ENCODE peak calls at places on chromosome 1, in nine cellular contexts. D is mucosa of descending colon; V is ACHN; T is NCI-H1105; O is KBM-7; P is activated T-cell treated with anti-CD3 and anti-CD28 coated beads, Interleukin-2, amount 50 U/mL, for 48 hours; I is activated T-helper 1 cell treated with Interleukin-2 at 50 U/mL for 16 hours; Y is stimulated activated CD4-positive, alpha-beta T cell treated with anti-CD3 and anti-CD28 coated beads, Interleukin-12 subunit alpha, Interleukin-12 subunit beta, amount 100 ng/mL, for 4 hours; X is body of pancreas. W is an unnamed sample.

GRCh38 chr1:110606784-110607662 is 865 bp upstream of the KCNA2 start:
- DNase-seq in D (no peak), V (no peak), T (peak; percentile 17), O (peak; percentile 19), P (peak; percentile 50), I (no peak), Y (peak; percentile 16), X (no peak), W (no peak)

GRCh38 chr1:201877877-201878339 is 10.8 kb upstream of the SHISA4 start:
- DNase-seq in D (no peak), V (peak; percentile 66), T (peak; percentile 9), O (peak; percentile 52), P (peak; percentile 23), I (no peak), Y (no peak), X (peak; percentile 48), W (no peak)

GRCh38 chr1:100861379-100861778 is 33.3 kb downstream of the EXTL2 start:
- DNase-seq in D (no peak), V (no peak), T (no peak), O (no peak), P (no peak), I (no peak), Y (no peak), X (no peak), W (no peak)

GRCh38 chr1:199020904-199021303 is 382.1 kb downstream of the PTPRC start:
- DNase-seq in D (no peak), V (no peak), T (no peak), O (peak; percentile 75), P (no peak), I (no peak), Y (no peak), X (no peak), W (no peak)

GRCh38 chr1:153534226-153534932 is 1.4 kb downstream of the S100A6 start:
- DNase-seq in D (no peak), V (peak; percentile 55), T (no peak), O (no peak), P (peak; percentile 25), I (no peak), Y (no peak), X (no peak), W (no peak)

GRCh38 chr1:44250113-44250781 is 37.0 kb downstream of the DMAP1 start:
- DNase-seq in D (no peak), V (no peak), T (no peak), O (no peak), P (no peak), I (no peak), Y (no peak), X (no peak), W (no peak)

GRCh38 chr1:171127481-171127880 is 36.8 kb downstream of the FMO3 start:
- DNase-seq in D (no peak), V (no peak), T (no peak), O (no peak), P (no peak), I (no peak), Y (no peak), X (no peak), W (no peak)

GRCh38 chr1:54254055-54254454 is 54.1 kb downstream of the MRPL37 start:
- DNase-seq in D (peak; percentile 74), V (no peak), T (peak; percentile 86), O (no peak), P (no peak), I (no peak), Y (no peak), X (no peak), W (no peak)

GRCh38 chr1:8412183-8412831 is 94.4 kb downstream of the SLC45A1 start:
- DNase-seq in D (no peak), V (peak; percentile 42), T (no peak), O (no peak), P (no peak), I (no peak), Y (no peak), X (no peak), W (no peak)